ENCODE peak calls at places on chromosomes 1 and 21, in four cellular contexts. Z is endothelial cell, J is ovary, L is fibroblast of pulmonary artery. S is an unnamed sample.

GRCh38 chr1:50644447-50645105 is 221.3 kb upstream of the DMRTA2 start:
- DNase-seq in Z (no peak), J (no peak), L (no peak), S (no peak)

GRCh38 chr1:53633073-53633704 is 105.8 kb downstream of the GLIS1 start:
- DNase-seq in J (no peak), Z (no peak), L (no peak), S (no peak)

GRCh38 chr1:87330201-87330953 is 1.7 kb downstream of the LMO4 start:
- DNase-seq in J (peak), Z (no peak), L (no peak), S (peak)

GRCh38 chr1:207811319-207811718 is 59.5 kb downstream of the CD46 start:
- DNase-seq in L (no peak), Z (no peak), J (no peak), S (no peak)

GRCh38 chr1:156811171-156811570 is 5.5 kb downstream of the SH2D2A start:
- DNase-seq in L (no peak), Z (no peak), J (no peak), S (no peak)

GRCh38 chr1:24654011-24654410 is 10.9 kb downstream of the SRRM1 start:
- DNase-seq in Z (no peak), J (no peak), L (no peak), S (no peak)

GRCh38 chr1:164440222-164440621 is 118.8 kb upstream of the PBX1 start:
- DNase-seq in Z (no peak), L (peak), J (no peak), S (peak)

GRCh38 chr1:212610575-212610967 is 2.0 kb downstream of the ATF3 start:
- DNase-seq in L (no peak), J (no peak), Z (no peak), S (no peak)

GRCh38 chr21:42088658-42089057 is 17.5 kb downstream of the UMODL1 start:
- DNase-seq in J (no peak), Z (no peak), L (no peak), S (no peak)

GRCh38 chr21:37605006-37605405 is 238.4 kb downstream of the DYRK1A start:
- DNase-seq in L (no peak), Z (no peak), J (no peak), S (no peak)

GRCh38 chr1:15799928-15800835 is 7.3 kb downstream of the UQCRHL start:
- DNase-seq in L (no peak), Z (no peak), J (no peak), S (peak)

GRCh38 chr1:177334276-177334675 is 163.5 kb downstream of the BRINP2 start:
- DNase-seq in J (no peak), L (no peak), Z (no peak), S (peak)

GRCh38 chr1:54312874-54313316 is 93.3 kb downstream of the SSBP3 start:
- DNase-seq in L (peak), J (peak), Z (peak), S (peak)

GRCh38 chr1:228463009-228463558 is 24.1 kb upstream of the RNF187 start:
- DNase-seq in Z (no peak), L (no peak), J (no peak), S (no peak)

GRCh38 chr1:62391369-62391971 is 45.4 kb upstream of the USP1 start:
- DNase-seq in L (no peak), J (no peak), Z (peak), S (peak)

GRCh38 chr1:65027699-65028358 is 61.5 kb upstream of the JAK1 start:
- DNase-seq in L (peak), J (peak), Z (no peak), S (peak)

GRCh38 chr1:1305300-1306069 is 2.2 kb downstream of the ACAP3 start:
- DNase-seq in J (peak), Z (no peak), L (peak), S (peak)

GRCh38 chr1:77888071-77888428 is 374 bp upstream of the NEXN start:
- DNase-seq in L (peak), Z (no peak), J (no peak), S (peak)

GRCh38 chr1:198280080-198280479 is 123.3 kb downstream of the NEK7 start:
- DNase-seq in Z (no peak), L (no peak), J (no peak), S (no peak)

GRCh38 chr21:45088729-45089128 is 14.3 kb downstream of the ADARB1 start:
- DNase-seq in Z (no peak), L (no peak), J (no peak), S (no peak)

GRCh38 chr1:185401019-185401418 is 84.0 kb upstream of the IVNS1ABP start:
- DNase-seq in Z (no peak), L (peak), J (no peak), S (no peak)

GRCh38 chr21:40074710-40075109 is 207.5 kb downstream of the PCP4 start:
- DNase-seq in L (no peak), J (no peak), Z (no peak), S (no peak)

GRCh38 chr21:16211339-16212303 is 481.8 kb downstream of the USP25 start:
- DNase-seq in Z (no peak), J (no peak), L (peak), S (peak)

GRCh38 chr1:109191377-109191776 is 22.3 kb upstream of the SARS1 start:
- DNase-seq in J (no peak), Z (no peak), L (no peak), S (no peak)

GRCh38 chr21:40284481-40284880 is 417.2 kb downstream of the PCP4 start:
- DNase-seq in Z (no peak), J (no peak), L (no peak), S (no peak)

GRCh38 chr1:38773483-38773882 is 86.1 kb downstream of the RRAGC start:
- DNase-seq in J (no peak), L (no peak), Z (no peak), S (no peak)

GRCh38 chr1:234656981-234657651 is 47.1 kb upstream of the IRF2BP2 start:
- DNase-seq in Z (no peak), L (peak), J (no peak), S (peak)

GRCh38 chr1:54929700-54930099 is 42.7 kb upstream of the DHCR24 start:
- DNase-seq in Z (no peak), L (no peak), J (no peak), S (no peak)